ENCODE peak calls at places on chromosomes 2 and 18, in four cellular contexts. One of them, this sample, is unnamed.

GRCh38 chr18:57743008-57743407 is 60.1 kb downstream of the ATP8B1 start:
- DNase-seq in neural progenitor cell: no peak
- DNase-seq in cardiac fibroblast: peak; percentile 80
- DNase-seq in prostate gland: no peak
- DNase-seq in this sample: no peak

GRCh38 chr2:130882111-130882510 is 45.4 kb downstream of the ARHGEF4 start:
- DNase-seq in neural progenitor cell: no peak
- DNase-seq in cardiac fibroblast: no peak
- DNase-seq in prostate gland: no peak
- DNase-seq in this sample: peak; percentile 71

GRCh38 chr2:118903489-118904215 is 38.3 kb upstream of the MARCO start:
- DNase-seq in cardiac fibroblast: no peak
- DNase-seq in neural progenitor cell: no peak
- DNase-seq in prostate gland: no peak
- DNase-seq in this sample: no peak

GRCh38 chr18:13628211-13628610 is 98.1 kb downstream of the FAM210A start:
- DNase-seq in cardiac fibroblast: no peak
- DNase-seq in neural progenitor cell: peak; percentile 51
- DNase-seq in prostate gland: no peak
- DNase-seq in this sample: no peak

GRCh38 chr2:234939976-234940375 is 11.8 kb upstream of the SH3BP4 start:
- DNase-seq in neural progenitor cell: no peak
- DNase-seq in prostate gland: no peak
- DNase-seq in cardiac fibroblast: no peak
- DNase-seq in this sample: no peak

GRCh38 chr18:79400091-79400590 is 4.4 kb downstream of the NFATC1 start:
- DNase-seq in prostate gland: peak; percentile 74
- DNase-seq in neural progenitor cell: peak; percentile 63
- DNase-seq in cardiac fibroblast: no peak
- DNase-seq in this sample: no peak

GRCh38 chr2:67752964-67753363 is 309.8 kb downstream of the C1D start:
- DNase-seq in cardiac fibroblast: peak; percentile 67
- DNase-seq in neural progenitor cell: no peak
- DNase-seq in prostate gland: no peak
- DNase-seq in this sample: peak; percentile 55

GRCh38 chr18:5630057-5630765 is 86.4 kb upstream of the EPB41L3 start:
- DNase-seq in prostate gland: peak; percentile 58
- DNase-seq in neural progenitor cell: peak; percentile 93
- DNase-seq in cardiac fibroblast: peak; percentile 37
- DNase-seq in this sample: no peak

GRCh38 chr2:222715729-222716128 is 44.3 kb downstream of the MOGAT1 start:
- DNase-seq in neural progenitor cell: no peak
- DNase-seq in cardiac fibroblast: no peak
- DNase-seq in prostate gland: no peak
- DNase-seq in this sample: no peak

GRCh38 chr18:28961669-28962228 is 784.8 kb upstream of the CDH2 start:
- DNase-seq in neural progenitor cell: peak; percentile 73
- DNase-seq in prostate gland: no peak
- DNase-seq in cardiac fibroblast: peak; percentile 50
- DNase-seq in this sample: peak; percentile 62

GRCh38 chr2:48651127-48651526 is 33.5 kb downstream of the GTF2A1L start:
- DNase-seq in prostate gland: no peak
- DNase-seq in neural progenitor cell: no peak
- DNase-seq in cardiac fibroblast: peak; percentile 41
- DNase-seq in this sample: no peak

GRCh38 chr2:200705305-200705985 is 106.3 kb upstream of the BZW1 start:
- DNase-seq in cardiac fibroblast: peak; percentile 43
- DNase-seq in neural progenitor cell: peak; percentile 67
- DNase-seq in prostate gland: no peak
- DNase-seq in this sample: no peak

GRCh38 chr2:127653421-127654083 is 7.6 kb downstream of the GPR17 start:
- DNase-seq in prostate gland: no peak
- DNase-seq in cardiac fibroblast: no peak
- DNase-seq in neural progenitor cell: no peak
- DNase-seq in this sample: no peak

GRCh38 chr2:202017940-202018339 is 15.7 kb upstream of the FZD7 start:
- DNase-seq in prostate gland: no peak
- DNase-seq in cardiac fibroblast: no peak
- DNase-seq in neural progenitor cell: no peak
- DNase-seq in this sample: no peak

GRCh38 chr2:70258532-70258875 is 567 bp downstream of the PCYOX1 start:
- DNase-seq in prostate gland: peak; percentile 38
- DNase-seq in cardiac fibroblast: peak; percentile 66
- DNase-seq in neural progenitor cell: peak; percentile 59
- DNase-seq in this sample: no peak

GRCh38 chr2:242040303-242040655 is 170.8 kb downstream of the RTP5 start:
- DNase-seq in prostate gland: no peak
- DNase-seq in neural progenitor cell: no peak
- DNase-seq in cardiac fibroblast: no peak
- DNase-seq in this sample: no peak

GRCh38 chr2:177530513-177531039 is 138.0 kb downstream of the AGPS start:
- DNase-seq in prostate gland: no peak
- DNase-seq in neural progenitor cell: no peak
- DNase-seq in cardiac fibroblast: no peak
- DNase-seq in this sample: no peak

GRCh38 chr2:13492262-13492661 is 775.5 kb downstream of the TRIB2 start:
- DNase-seq in cardiac fibroblast: no peak
- DNase-seq in neural progenitor cell: no peak
- DNase-seq in prostate gland: no peak
- DNase-seq in this sample: no peak

GRCh38 chr2:31835450-31835849 is 175.4 kb downstream of the MEMO1 start:
- DNase-seq in prostate gland: no peak
- DNase-seq in cardiac fibroblast: no peak
- DNase-seq in neural progenitor cell: no peak
- DNase-seq in this sample: no peak

GRCh38 chr18:23877371-23877770 is 137.2 kb upstream of the TTC39C start:
- DNase-seq in neural progenitor cell: no peak
- DNase-seq in cardiac fibroblast: no peak
- DNase-seq in prostate gland: no peak
- DNase-seq in this sample: no peak

GRCh38 chr18:21598726-21599584 is 1.5 kb downstream of the ESCO1 start:
- DNase-seq in cardiac fibroblast: peak; percentile 5
- DNase-seq in prostate gland: no peak
- DNase-seq in neural progenitor cell: no peak
- DNase-seq in this sample: peak; percentile 22

GRCh38 chr2:44268259-44268649 is 7.0 kb upstream of the SLC3A1 start:
- DNase-seq in prostate gland: no peak
- DNase-seq in cardiac fibroblast: peak; percentile 76
- DNase-seq in neural progenitor cell: peak; percentile 26
- DNase-seq in this sample: no peak

GRCh38 chr2:96119389-96119751 is 3.0 kb upstream of the ADRA2B start:
- DNase-seq in neural progenitor cell: no peak
- DNase-seq in cardiac fibroblast: no peak
- DNase-seq in prostate gland: no peak
- DNase-seq in this sample: no peak

GRCh38 chr2:220894069-220894468 is 678.0 kb downstream of the EPHA4 start:
- DNase-seq in cardiac fibroblast: no peak
- DNase-seq in neural progenitor cell: no peak
- DNase-seq in prostate gland: no peak
- DNase-seq in this sample: no peak

GRCh38 chr2:96527990-96528679 is 8.4 kb upstream of the ARID5A start:
- DNase-seq in neural progenitor cell: no peak
- DNase-seq in cardiac fibroblast: peak; percentile 59
- DNase-seq in prostate gland: peak; percentile 62
- DNase-seq in this sample: no peak

GRCh38 chr18:9209230-9209629 is 72.6 kb downstream of the ANKRD12 start:
- DNase-seq in neural progenitor cell: no peak
- DNase-seq in prostate gland: no peak
- DNase-seq in cardiac fibroblast: peak; percentile 71
- DNase-seq in this sample: peak; percentile 5

GRCh38 chr2:172823451-172823850 is 87.8 kb downstream of the RAPGEF4 start:
- DNase-seq in neural progenitor cell: no peak
- DNase-seq in prostate gland: no peak
- DNase-seq in cardiac fibroblast: no peak
- DNase-seq in this sample: no peak

GRCh38 chr2:106816974-106817373 is 69.0 kb downstream of the ST6GAL2 start:
- DNase-seq in neural progenitor cell: no peak
- DNase-seq in cardiac fibroblast: no peak
- DNase-seq in prostate gland: no peak
- DNase-seq in this sample: no peak

GRCh38 chr2:11437602-11438001 is 28.4 kb downstream of the E2F6 start:
- DNase-seq in cardiac fibroblast: no peak
- DNase-seq in prostate gland: no peak
- DNase-seq in neural progenitor cell: no peak
- DNase-seq in this sample: no peak

GRCh38 chr18:62493033-62493862 is 29.6 kb upstream of the ZCCHC2 start:
- DNase-seq in prostate gland: no peak
- DNase-seq in cardiac fibroblast: no peak
- DNase-seq in neural progenitor cell: no peak
- DNase-seq in this sample: no peak

GRCh38 chr2:142299021-142299420 is 168.2 kb upstream of the LRP1B start:
- DNase-seq in neural progenitor cell: no peak
- DNase-seq in prostate gland: no peak
- DNase-seq in cardiac fibroblast: no peak
- DNase-seq in this sample: no peak

GRCh38 chr2:208295834-208296233 is 29.8 kb downstream of the PIKFYVE start:
- DNase-seq in neural progenitor cell: no peak
- DNase-seq in prostate gland: no peak
- DNase-seq in cardiac fibroblast: no peak
- DNase-seq in this sample: no peak

GRCh38 chr2:73907840-73908452 is 15.1 kb downstream of the ACTG2 start:
- DNase-seq in prostate gland: no peak
- DNase-seq in cardiac fibroblast: peak; percentile 34
- DNase-seq in neural progenitor cell: peak; percentile 68
- DNase-seq in this sample: peak; percentile 57

GRCh38 chr2:71948781-71949536 is 198.7 kb downstream of the CYP26B1 start:
- DNase-seq in prostate gland: no peak
- DNase-seq in cardiac fibroblast: peak; percentile 75
- DNase-seq in neural progenitor cell: no peak
- DNase-seq in this sample: peak; percentile 38

GRCh38 chr2:26438926-26439325 is 37.2 kb downstream of the DRC1 start:
- DNase-seq in prostate gland: no peak
- DNase-seq in neural progenitor cell: no peak
- DNase-seq in cardiac fibroblast: no peak
- DNase-seq in this sample: no peak

GRCh38 chr18:49814147-49814499 is 790 bp upstream of the ACAA2 start:
- DNase-seq in prostate gland: peak; percentile 34
- DNase-seq in neural progenitor cell: peak; percentile 85
- DNase-seq in cardiac fibroblast: peak; percentile 72
- DNase-seq in this sample: peak; percentile 69

GRCh38 chr18:3152294-3152693 is 67.5 kb downstream of the MYOM1 start:
- DNase-seq in neural progenitor cell: no peak
- DNase-seq in prostate gland: no peak
- DNase-seq in cardiac fibroblast: no peak
- DNase-seq in this sample: no peak

GRCh38 chr18:3150688-3151087 is 69.1 kb downstream of the MYOM1 start:
- DNase-seq in cardiac fibroblast: no peak
- DNase-seq in neural progenitor cell: no peak
- DNase-seq in prostate gland: no peak
- DNase-seq in this sample: no peak

GRCh38 chr18:3148930-3149535 is 70.7 kb downstream of the MYOM1 start:
- DNase-seq in prostate gland: no peak
- DNase-seq in cardiac fibroblast: peak; percentile 40
- DNase-seq in neural progenitor cell: no peak
- DNase-seq in this sample: peak; percentile 62

GRCh38 chr18:3151379-3152264 is 68.1 kb downstream of the MYOM1 start:
- DNase-seq in prostate gland: no peak
- DNase-seq in cardiac fibroblast: peak; percentile 55
- DNase-seq in neural progenitor cell: peak; percentile 46
- DNase-seq in this sample: peak; percentile 50

GRCh38 chr18:3150274-3150673 is 69.5 kb downstream of the MYOM1 start:
- DNase-seq in prostate gland: no peak
- DNase-seq in neural progenitor cell: no peak
- DNase-seq in cardiac fibroblast: no peak
- DNase-seq in this sample: no peak
- TF ChIP-seq CTCF in prostate gland: no peak
- TF ChIP-seq CTCF in neural progenitor cell: no peak
- TF ChIP-seq CTCF in cardiac fibroblast: no peak
- TF ChIP-seq CTCF in this sample: no peak

DNA sequence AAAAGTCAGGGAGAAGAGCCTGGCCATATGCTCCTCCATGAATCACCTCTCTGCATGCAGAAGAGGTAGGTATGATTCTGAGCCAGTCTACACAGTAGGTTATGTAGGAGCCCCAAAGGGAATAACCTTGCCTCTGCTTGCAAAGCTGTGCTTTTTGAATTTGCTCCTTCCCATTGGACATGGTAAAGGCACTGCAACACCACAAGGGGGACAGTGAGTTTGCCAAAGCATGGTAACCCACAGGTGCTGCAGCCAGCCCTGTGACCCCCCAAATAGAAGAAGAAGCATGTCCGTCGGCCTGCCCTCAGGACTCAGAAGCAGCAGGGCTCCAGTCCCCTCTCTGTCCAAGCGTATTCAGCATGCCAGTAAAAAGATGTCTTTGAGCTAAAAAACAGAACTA is 51.0 kb upstream of the BCL2L11 start:
- DNase-seq in cardiac fibroblast: no peak
- DNase-seq in prostate gland: no peak
- DNase-seq in neural progenitor cell: no peak
- DNase-seq in this sample: peak; percentile 12
- TF ChIP-seq CTCF in cardiac fibroblast: no peak
- TF ChIP-seq CTCF in prostate gland: no peak
- TF ChIP-seq CTCF in neural progenitor cell: peak; percentile 33
- TF ChIP-seq CTCF in this sample: no peak

DNA sequence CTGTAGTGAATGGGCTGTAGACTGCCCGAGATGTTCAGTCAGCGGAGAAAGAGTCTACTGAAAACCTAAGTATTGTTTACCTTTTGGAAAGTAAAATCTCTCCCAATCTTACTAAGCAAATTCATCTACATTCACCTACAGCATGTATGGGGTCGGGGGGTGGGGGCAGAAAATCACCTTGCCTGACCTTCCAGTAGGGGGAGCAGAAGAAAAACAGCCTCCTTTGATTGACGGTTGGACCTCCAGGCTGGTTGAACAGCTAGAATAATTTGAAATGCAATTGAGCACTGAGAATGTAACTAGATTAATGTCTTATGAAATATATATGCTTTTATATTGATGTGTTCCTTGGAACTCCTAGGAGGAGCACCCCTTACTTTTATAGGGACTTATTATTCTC is 10.0 kb downstream of the LRATD1 start:
- DNase-seq in neural progenitor cell: no peak
- DNase-seq in cardiac fibroblast: no peak
- DNase-seq in prostate gland: no peak
- DNase-seq in this sample: no peak
- TF ChIP-seq CTCF in neural progenitor cell: peak; percentile 45
- TF ChIP-seq CTCF in cardiac fibroblast: no peak
- TF ChIP-seq CTCF in prostate gland: no peak
- TF ChIP-seq CTCF in this sample: peak; percentile 9

GRCh38 chr2:43035922-43036321 is 190.5 kb downstream of the ZFP36L2 start:
- DNase-seq in cardiac fibroblast: no peak
- DNase-seq in neural progenitor cell: no peak
- DNase-seq in prostate gland: no peak
- DNase-seq in this sample: no peak
- TF ChIP-seq CTCF in cardiac fibroblast: no peak
- TF ChIP-seq CTCF in neural progenitor cell: no peak
- TF ChIP-seq CTCF in prostate gland: no peak
- TF ChIP-seq CTCF in this sample: no peak

This sample was measured in MCF 10A.